ENCODE peak calls at places on chromosomes 2 and 18, in nine cellular contexts. H, W, Z, G, D, N, J, T and C are unnamed samples.

GRCh38 chr2:209526541-209526940 is 102.7 kb downstream of the MAP2 start:
- DNase-seq in H (no peak), W (no peak), Z (no peak), G (no peak), D (peak; percentile 36), N (no peak), J (no peak), T (no peak), C (peak; percentile 52)

GRCh38 chr18:62751977-62752376 is 36.6 kb downstream of the PHLPP1 start:
- DNase-seq in H (no peak), W (no peak), Z (no peak), G (no peak), D (no peak), N (no peak), J (no peak), T (no peak), C (no peak)

GRCh38 chr2:179758636-179759035 is 102.8 kb downstream of the ZNF385B start:
- DNase-seq in H (no peak), W (no peak), Z (no peak), G (no peak), D (no peak), N (no peak), J (no peak), T (no peak), C (no peak)

GRCh38 chr2:102660574-102660973 is 41.2 kb downstream of the SLC9A2 start:
- DNase-seq in H (no peak), W (no peak), Z (no peak), G (no peak), D (no peak), N (no peak), J (no peak), T (no peak), C (no peak)

GRCh38 chr18:9683418-9684396 is 24.4 kb upstream of the RAB31 start:
- DNase-seq in H (no peak), W (peak; percentile 64), Z (no peak), G (peak; percentile 49), D (peak; percentile 77), N (peak; percentile 52), J (peak; percentile 87), T (no peak), C (peak; percentile 90)

GRCh38 chr2:42875880-42876279 is 83.5 kb upstream of the HAAO start:
- DNase-seq in H (no peak), W (peak; percentile 21), Z (no peak), G (no peak), D (no peak), N (no peak), J (no peak), T (no peak), C (no peak)

GRCh38 chr2:111194835-111195621 is 74.3 kb downstream of the BCL2L11 start:
- DNase-seq in H (no peak), W (no peak), Z (peak; percentile 72), G (no peak), D (no peak), N (no peak), J (no peak), T (no peak), C (no peak)

GRCh38 chr2:215868886-215869285 is 144.5 kb downstream of the MREG start:
- DNase-seq in H (no peak), W (no peak), Z (no peak), G (no peak), D (no peak), N (no peak), J (no peak), T (no peak), C (no peak)

GRCh38 chr2:174344716-174345472 is 10.1 kb downstream of the SP9 start:
- DNase-seq in H (no peak), W (no peak), Z (no peak), G (no peak), D (peak; percentile 63), N (no peak), J (peak; percentile 46), T (no peak), C (peak; percentile 45)

GRCh38 chr2:45652090-45653050 is 895 bp downstream of the PRKCE start:
- DNase-seq in H (peak; percentile 53), W (peak; percentile 41), Z (no peak), G (peak; percentile 36), D (peak; percentile 70), N (peak; percentile 42), J (peak; percentile 77), T (no peak), C (peak; percentile 68)

GRCh38 chr2:235234711-235235110 is 259.1 kb upstream of the AGAP1 start:
- DNase-seq in H (no peak), W (no peak), Z (no peak), G (no peak), D (peak; percentile 55), N (no peak), J (peak; percentile 13), T (no peak), C (peak; percentile 48)

DNA sequence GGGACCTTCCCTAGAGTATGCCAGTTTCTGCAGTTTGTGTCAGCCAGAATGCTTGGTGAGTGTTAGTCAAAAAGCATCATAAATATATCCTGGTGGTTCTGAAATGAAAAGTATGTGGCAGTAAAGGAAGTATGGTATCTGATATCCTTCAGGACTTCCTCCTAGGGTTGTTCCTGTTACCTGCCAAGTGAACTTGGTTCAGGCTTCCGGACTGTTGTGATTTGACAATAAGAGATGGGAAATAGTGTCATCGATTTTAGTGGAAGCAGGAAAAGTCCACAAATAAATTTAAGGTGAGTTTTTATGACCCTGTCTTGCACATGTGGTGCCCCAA is 2.0 kb downstream of the TANC1 start:
- DNase-seq in H (no peak), W (peak; percentile 22), Z (no peak), G (no peak), D (no peak), N (no peak), J (no peak), T (no peak), C (no peak)
- H3K4me3 ChIP-seq in H (peak overlapping the region; percentile 79), W (peak overlapping the region; percentile 62), Z (peak overlapping the region; percentile 85), G (peak overlapping the region; percentile 64), D (peak overlapping the region; percentile 70), N (peak overlapping the region; percentile 93), J (peak overlapping the region; percentile 85), T (peak overlapping the region; percentile 83), C (peak overlapping the region; percentile 80)

DNA sequence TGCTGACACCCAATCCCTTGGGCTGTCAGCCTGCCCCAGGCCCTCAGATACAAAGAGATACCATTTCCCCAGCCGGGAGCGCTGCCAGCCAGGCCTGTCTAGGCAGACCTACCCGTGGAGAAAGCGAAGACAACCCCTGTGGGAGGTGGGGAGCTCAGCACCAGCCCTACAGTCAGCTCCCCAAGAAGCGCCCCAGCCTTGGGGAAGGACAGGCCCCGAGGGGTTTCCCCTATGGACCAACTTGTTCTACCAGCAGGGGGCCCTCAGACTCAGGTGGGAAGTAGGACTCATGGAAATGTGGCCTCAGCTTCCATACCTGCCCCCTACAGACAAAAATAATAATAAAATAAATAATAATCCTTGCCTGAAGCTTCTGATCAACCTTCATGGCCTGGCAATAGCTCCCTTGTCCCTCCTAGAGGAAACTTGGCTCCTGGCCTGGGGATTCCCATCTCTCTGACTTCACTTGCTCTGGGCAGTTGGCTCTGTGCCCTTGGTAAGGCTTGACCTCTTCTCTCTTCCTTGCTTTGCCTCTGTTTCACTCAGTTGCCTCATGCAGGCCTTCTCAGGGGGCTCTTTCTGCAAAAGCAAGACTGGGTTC is 7.0 kb downstream of the SLC35F6 start:
- DNase-seq in H (peak; percentile 67), W (peak; percentile 85), Z (no peak), G (peak; percentile 68), D (peak; percentile 94), N (peak; percentile 89), J (peak; percentile 83), T (peak; percentile 61), C (peak; percentile 93)
- TF ChIP-seq CTCF in H (peak; percentile 28), W (peak; percentile 15), Z (peak; percentile 62), G (no peak), D (peak; percentile 48), N (no peak), J (peak; percentile 21), T (peak; percentile 50), C (peak; percentile 43)

GRCh38 chr2:232501794-232502499 is 14.3 kb upstream of the ECEL1 start:
- DNase-seq in H (no peak), W (no peak), Z (no peak), G (no peak), D (no peak), N (peak; percentile 42), J (no peak), T (no peak), C (no peak)

GRCh38 chr2:232501331-232501771 is 13.7 kb upstream of the ECEL1 start:
- DNase-seq in H (no peak), W (no peak), Z (no peak), G (no peak), D (no peak), N (peak; percentile 67), J (no peak), T (no peak), C (no peak)

GRCh38 chr2:232502901-232503791 is 15.5 kb upstream of the ECEL1 start:
- DNase-seq in H (no peak), W (no peak), Z (no peak), G (peak; percentile 45), D (peak; percentile 15), N (peak; percentile 73), J (no peak), T (no peak), C (peak; percentile 16)

GRCh38 chr2:232503792-232504323 is 16.2 kb upstream of the ECEL1 start:
- DNase-seq in H (no peak), W (no peak), Z (no peak), G (no peak), D (no peak), N (no peak), J (no peak), T (no peak), C (no peak)

GRCh38 chr2:232502513-232502900 is 14.9 kb upstream of the ECEL1 start:
- DNase-seq in H (no peak), W (no peak), Z (no peak), G (no peak), D (no peak), N (no peak), J (no peak), T (no peak), C (no peak)
- H3K4me3 ChIP-seq in H (no peak overlapping the region), W (no peak overlapping the region), Z (no peak overlapping the region), G (peak overlapping the region; percentile 50), D (no peak overlapping the region), N (peak overlapping the region; percentile 22), J (no peak overlapping the region), T (no peak overlapping the region), C (no peak overlapping the region)

DNA sequence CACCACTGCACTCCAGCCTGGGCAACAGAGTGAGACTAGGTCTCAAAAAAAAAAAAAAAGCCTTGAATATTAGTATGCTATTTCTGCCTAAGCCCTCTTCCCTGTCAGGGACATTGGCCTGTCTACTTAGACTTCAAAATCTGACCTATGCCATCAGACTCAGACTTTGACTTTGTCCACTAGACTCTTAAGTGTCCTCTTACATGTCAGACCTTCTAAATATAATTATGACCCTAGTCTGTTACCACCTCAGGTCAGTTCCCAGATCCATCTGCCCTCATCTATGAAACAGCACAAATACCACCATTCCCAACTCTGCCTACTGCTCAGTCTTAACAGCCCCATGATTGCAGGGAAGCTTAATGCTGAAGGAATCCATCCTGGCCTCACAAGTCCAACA is 244.6 kb downstream of the ZEB2 start:
- DNase-seq in H (no peak), W (no peak), Z (no peak), G (no peak), D (no peak), N (no peak), J (no peak), T (no peak), C (no peak)
- TF ChIP-seq CTCF in H (no peak), W (no peak), Z (no peak), G (no peak), D (no peak), N (no peak), J (no peak), T (no peak), C (no peak)

GRCh38 chr18:76356666-76357065 is 138.4 kb downstream of the ZNF516 start:
- DNase-seq in H (no peak), W (no peak), Z (no peak), G (no peak), D (no peak), N (no peak), J (no peak), T (no peak), C (no peak)
- H3K4me3 ChIP-seq in H (no peak overlapping the region), W (no peak overlapping the region), Z (no peak overlapping the region), G (no peak overlapping the region), D (no peak overlapping the region), N (no peak overlapping the region), J (no peak overlapping the region), T (no peak overlapping the region), C (no peak overlapping the region)